ENCODE peak calls at places on chromosomes 13 and 19, in nine cellular contexts. H, P, D, O, V, A, G, M and X are unnamed samples.

GRCh38 chr19:38729653-38730469 is 14.4 kb downstream of the CAPN12 start:
- DNase-seq in P (peak; percentile 65), A (peak; percentile 78), V (peak; percentile 90), O (no peak), G (peak; percentile 24), H (peak; percentile 95), D (peak; percentile 93), M (peak; percentile 88), X (peak; percentile 57)

GRCh38 chr19:31334101-31334848 is 15.0 kb downstream of the TSHZ3 start:
- DNase-seq in V (no peak), G (no peak), P (no peak), D (no peak), O (no peak), A (no peak), H (no peak), M (no peak), X (no peak)

GRCh38 chr13:83884141-83884540 is 1.9 kb upstream of the SLITRK1 start:
- DNase-seq in A (no peak), G (no peak), H (no peak), V (no peak), P (no peak), D (no peak), O (no peak), M (no peak), X (no peak)

GRCh38 chr13:48730971-48731658 is 77.4 kb downstream of the CYSLTR2 start:
- DNase-seq in A (no peak), M (peak; percentile 9), H (peak; percentile 56), G (peak; percentile 21), P (no peak), D (no peak), V (no peak), O (no peak), X (no peak)

GRCh38 chr19:28426902-28427232 is 786.1 kb downstream of the UQCRFS1 start:
- DNase-seq in V (no peak), G (no peak), O (no peak), H (no peak), M (peak; percentile 16), A (no peak), P (no peak), D (no peak), X (no peak)

GRCh38 chr13:47004022-47004421 is 107.2 kb upstream of the HTR2A start:
- DNase-seq in A (no peak), G (no peak), D (no peak), P (no peak), M (peak; percentile 11), H (no peak), O (no peak), V (no peak), X (no peak)

GRCh38 chr19:8075158-8076086 is 22.9 kb downstream of the CCL25 start:
- DNase-seq in V (no peak), O (no peak), D (no peak), G (no peak), M (no peak), H (peak; percentile 24), A (no peak), P (no peak), X (no peak)

GRCh38 chr13:22061371-22061805 is 390.5 kb downstream of the FGF9 start:
- DNase-seq in A (no peak), G (no peak), P (no peak), H (peak; percentile 71), D (peak; percentile 79), M (no peak), O (no peak), V (no peak), X (no peak)

GRCh38 chr13:40206241-40207109 is 460.0 kb downstream of the FOXO1 start:
- DNase-seq in M (no peak), G (no peak), O (no peak), V (no peak), P (no peak), D (no peak), A (no peak), H (no peak), X (no peak)

GRCh38 chr13:74795526-74795925 is 661.3 kb upstream of the KLF12 start:
- DNase-seq in O (no peak), G (no peak), P (no peak), A (no peak), V (no peak), M (no peak), H (no peak), D (no peak), X (no peak)

GRCh38 chr13:82323101-82323500 is 1559.2 kb downstream of the SLITRK1 start:
- DNase-seq in M (no peak), A (no peak), H (no peak), G (no peak), D (no peak), O (no peak), P (no peak), V (no peak), X (no peak)

GRCh38 chr13:113742000-113742441 is 17.0 kb upstream of the TMEM255B start:
- DNase-seq in V (no peak), G (peak; percentile 19), A (peak; percentile 47), P (peak; percentile 71), O (no peak), H (peak; percentile 80), M (peak; percentile 53), D (peak; percentile 81), X (no peak)

GRCh38 chr13:113534236-113534860 is 43.8 kb upstream of the DCUN1D2 start:
- DNase-seq in P (peak; percentile 10), O (no peak), A (no peak), G (no peak), V (no peak), M (no peak), D (peak; percentile 29), H (no peak), X (no peak)

GRCh38 chr19:4014541-4015491 is 7.3 kb downstream of the PIAS4 start:
- DNase-seq in P (no peak), M (peak; percentile 10), H (peak; percentile 89), A (peak; percentile 55), D (no peak), O (no peak), V (no peak), G (no peak), X (no peak)

GRCh38 chr13:42181381-42181953 is 90.5 kb upstream of the AKAP11 start:
- DNase-seq in P (no peak), D (no peak), V (no peak), G (no peak), O (no peak), H (no peak), A (no peak), M (no peak), X (no peak)

GRCh38 chr13:40271511-40271910 is 394.9 kb downstream of the FOXO1 start:
- DNase-seq in O (peak; percentile 24), G (no peak), P (peak; percentile 35), H (no peak), D (no peak), M (no peak), V (no peak), A (peak; percentile 26), X (peak; percentile 43)

GRCh38 chr13:46552888-46553520 is at the start of gene LRCH1:
- DNase-seq in H (peak; percentile 93), G (peak; percentile 52), D (peak; percentile 98), A (peak; percentile 89), O (peak; percentile 76), V (peak; percentile 66), M (peak; percentile 91), P (peak; percentile 94), X (peak; percentile 92)

GRCh38 chr19:7527516-7528191 is 5.2 kb downstream of the MCOLN1 start:
- DNase-seq in M (no peak), D (peak; percentile 92), P (peak; percentile 67), V (no peak), G (no peak), O (no peak), H (no peak), A (peak; percentile 54), X (no peak)

GRCh38 chr19:35095667-35096368 is 19.8 kb upstream of the FXYD3 start:
- DNase-seq in V (no peak), H (no peak), M (no peak), G (no peak), O (no peak), A (no peak), P (no peak), D (no peak), X (no peak)

GRCh38 chr13:110226051-110226562 is 80.8 kb downstream of the COL4A1 start:
- DNase-seq in D (no peak), H (no peak), G (no peak), M (no peak), P (no peak), A (no peak), V (no peak), O (no peak), X (no peak)

GRCh38 chr13:98525452-98525851 is 51.5 kb downstream of the STK24 start:
- DNase-seq in V (no peak), A (no peak), O (no peak), D (no peak), G (no peak), M (no peak), H (no peak), P (no peak), X (no peak)
- H3K4me1 ChIP-seq in V (peaks cover 9% of the 10 kb centered on the region), A (peaks cover 58% of the 10 kb centered on the region), O (peaks cover 68% of the 10 kb centered on the region), D (peaks cover 76% of the 10 kb centered on the region), G (peaks cover 22% of the 10 kb centered on the region), M (peaks cover 37% of the 10 kb centered on the region), H (peaks cover 19% of the 10 kb centered on the region), P (peaks cover 5% of the 10 kb centered on the region), X (peaks cover 18% of the 10 kb centered on the region)

GRCh38 chr19:51127032-51127431 is 2.3 kb downstream of the SIGLEC9 start:
- DNase-seq in O (no peak), V (no peak), G (no peak), A (no peak), M (no peak), H (no peak), D (peak; percentile 66), P (peak; percentile 31), X (no peak)
- H3K4me1 ChIP-seq in O (no peaks in the 10 kb centered on the region), V (no peaks in the 10 kb centered on the region), G (peaks cover under 1% of the 10 kb centered on the region), A (no peaks in the 10 kb centered on the region), M (no peaks in the 10 kb centered on the region), H (no peaks in the 10 kb centered on the region), D (peaks cover 40% of the 10 kb centered on the region), P (no peaks in the 10 kb centered on the region), X (no peaks in the 10 kb centered on the region)

GRCh38 chr19:1254530-1255185 is 6.3 kb downstream of the MIDN start:
- DNase-seq in V (no peak), H (no peak), M (no peak), D (peak; percentile 83), O (no peak), G (no peak), A (no peak), P (no peak), X (no peak)
- H3K4me1 ChIP-seq in V (peaks cover 61% of the 10 kb centered on the region), H (peaks cover 8% of the 10 kb centered on the region), M (peaks cover 32% of the 10 kb centered on the region), D (peaks cover 87% of the 10 kb centered on the region), O (peaks cover 72% of the 10 kb centered on the region), G (peaks cover 86% of the 10 kb centered on the region), A (peaks cover 60% of the 10 kb centered on the region), P (peaks cover 33% of the 10 kb centered on the region), X (peaks cover 2% of the 10 kb centered on the region)

GRCh38 chr19:57570707-57571106 is 8.0 kb downstream of the ZNF416 start:
- DNase-seq in V (no peak), G (no peak), D (no peak), P (no peak), M (no peak), H (peak; percentile 2), A (no peak), O (no peak), X (no peak)

GRCh38 chr19:57566396-57567256 is 7.0 kb upstream of the ZNF550 start:
- DNase-seq in H (peak; percentile 44), P (no peak), G (peak; percentile 34), V (no peak), D (no peak), O (no peak), M (peak; percentile 40), A (no peak), X (no peak)

GRCh38 chr19:57576661-57577060 is 2.0 kb downstream of the ZNF416 start:
- DNase-seq in O (no peak), P (no peak), D (no peak), A (no peak), M (no peak), H (no peak), G (no peak), V (no peak), X (no peak)

GRCh38 chr19:57572415-57572947 is 6.2 kb downstream of the ZNF416 start:
- DNase-seq in A (no peak), P (no peak), O (no peak), D (no peak), H (no peak), V (no peak), G (no peak), M (no peak), X (no peak)
- H3K4me1 ChIP-seq in A (peaks cover under 1% of the 10 kb centered on the region), P (no peaks in the 10 kb centered on the region), O (peaks cover under 1% of the 10 kb centered on the region), D (peaks cover 4% of the 10 kb centered on the region), H (no peaks in the 10 kb centered on the region), V (no peaks in the 10 kb centered on the region), G (peaks cover 2% of the 10 kb centered on the region), M (no peaks in the 10 kb centered on the region), X (no peaks in the 10 kb centered on the region)